ENCODE peak calls at places on chromosomes 16 and 17, in seven cellular contexts. Y is transverse colon; A is cardiac muscle cell; G is dorsolateral prefrontal cortex; D is lung; J is AG04450; N is CD8-positive, alpha-beta T cell. O is an unnamed sample.

GRCh38 chr17:38541281-38541680 is 64.5 kb downstream of the SRCIN1 start:
- DNase-seq in Y (no peak), A (no peak), G (peak), D (no peak), J (no peak), N (no peak), O (no peak)

GRCh38 chr16:89023151-89023551 is 46.1 kb upstream of the CBFA2T3 start:
- DNase-seq in Y (no peak), A (no peak), G (peak), D (no peak), J (no peak), N (no peak), O (no peak)

GRCh38 chr17:80195671-80196529 is 24.2 kb downstream of the SGSH start:
- DNase-seq in Y (no peak), A (peak), G (no peak), D (no peak), J (no peak), N (peak), O (no peak)

GRCh38 chr17:8851600-8851999 is 15.9 kb downstream of the PIK3R6 start:
- DNase-seq in Y (no peak), A (no peak), G (no peak), D (no peak), J (no peak), N (no peak), O (no peak)

GRCh38 chr16:85415196-85415988 is 197.7 kb upstream of the GSE1 start:
- DNase-seq in Y (peak), A (no peak), G (no peak), D (no peak), J (no peak), N (no peak), O (no peak)

GRCh38 chr16:70428178-70428998 is 10.5 kb downstream of the ST3GAL2 start:
- DNase-seq in Y (peak), A (peak), G (peak), D (peak), J (peak), N (no peak), O (peak)

GRCh38 chr17:13025687-13026086 is 7.9 kb upstream of the ELAC2 start:
- DNase-seq in Y (no peak), A (no peak), G (no peak), D (no peak), J (no peak), N (no peak), O (no peak)

GRCh38 chr16:10964039-10964890 is 19.9 kb downstream of the CLEC16A start:
- DNase-seq in Y (peak), A (peak), G (peak), D (peak), J (peak), N (peak), O (peak)

GRCh38 chr17:44792276-44792675 is 33.5 kb downstream of the ADAM11 start:
- DNase-seq in Y (no peak), A (no peak), G (no peak), D (no peak), J (peak), N (no peak), O (no peak)

GRCh38 chr17:38914741-38915638 is 10.4 kb upstream of the LASP1NB start:
- DNase-seq in Y (no peak), A (no peak), G (no peak), D (no peak), J (no peak), N (no peak), O (no peak)

GRCh38 chr17:16255481-16255901 is 38.5 kb downstream of the PIGL start:
- DNase-seq in Y (peak), A (peak), G (no peak), D (peak), J (no peak), N (no peak), O (peak)

DNA sequence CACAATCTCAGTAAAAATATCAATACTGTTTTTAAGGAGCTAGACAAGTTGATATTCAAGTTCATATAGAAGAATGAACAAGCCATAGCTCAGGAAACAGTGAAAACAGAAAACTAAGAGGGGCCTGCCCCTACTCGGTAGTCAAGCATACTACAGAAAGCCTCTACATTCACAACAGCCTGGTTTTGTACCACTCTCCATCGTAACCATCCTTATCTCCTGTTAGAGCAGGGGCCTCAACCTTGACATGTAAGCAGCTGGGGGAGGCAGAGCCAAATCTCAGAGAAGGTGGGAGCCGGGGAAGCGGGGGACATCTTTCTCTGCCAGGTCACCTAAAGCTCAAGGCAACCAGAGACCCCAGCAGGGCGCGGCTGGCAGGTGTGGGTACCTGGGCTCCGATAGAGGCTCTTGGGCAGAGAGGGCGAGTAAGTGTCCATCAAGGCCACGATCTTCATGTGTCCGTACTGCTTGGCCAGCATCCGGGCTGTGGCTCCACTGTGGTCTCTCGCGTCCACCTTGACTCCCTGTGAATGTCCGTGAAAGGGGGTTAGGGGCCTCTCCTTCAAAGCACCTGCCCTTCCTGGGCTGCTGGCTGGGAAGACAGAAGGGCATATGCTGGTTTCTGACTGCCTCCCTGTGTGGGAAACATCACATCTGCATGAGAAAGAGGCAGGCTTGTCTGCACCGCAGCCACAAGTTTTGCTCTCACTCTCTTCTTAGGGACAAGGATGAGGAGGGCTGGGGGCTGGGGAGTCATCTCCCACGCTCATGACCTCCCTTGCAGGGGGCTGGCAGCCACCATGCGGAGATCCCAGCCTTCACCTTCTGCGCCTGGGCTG is 20.2 kb downstream of the ANKS3 start:
- DNase-seq in Y (no peak), A (no peak), G (no peak), D (no peak), J (no peak), N (no peak), O (no peak)
- H3K27ac ChIP-seq in Y (no peak), A (no peak), G (no peak), D (no peak), J (no peak), N (no peak), O (no peak)

GRCh38 chr17:27960183-27960589 is 67.0 kb upstream of the LYRM9 start:
- DNase-seq in Y (no peak), A (no peak), G (no peak), D (no peak), J (no peak), N (no peak), O (no peak)

GRCh38 chr17:27959382-27959709 is 66.2 kb upstream of the LYRM9 start:
- DNase-seq in Y (no peak), A (no peak), G (no peak), D (no peak), J (no peak), N (no peak), O (no peak)

GRCh38 chr17:27954521-27955495 is 61.6 kb upstream of the LYRM9 start:
- DNase-seq in Y (no peak), A (no peak), G (no peak), D (no peak), J (no peak), N (no peak), O (no peak)

GRCh38 chr17:27956601-27957445 is 63.7 kb upstream of the LYRM9 start:
- DNase-seq in Y (no peak), A (peak), G (no peak), D (no peak), J (no peak), N (no peak), O (no peak)

GRCh38 chr17:27958708-27959381 is 65.7 kb upstream of the LYRM9 start:
- DNase-seq in Y (no peak), A (no peak), G (no peak), D (no peak), J (no peak), N (no peak), O (no peak)
- H3K27ac ChIP-seq in Y (no peak), A (no peak), G (no peak), D (no peak), J (no peak), N (no peak), O (no peak)

GRCh38 chr17:58788199-58788598 is 32.5 kb downstream of the PPM1E start:
- DNase-seq in Y (no peak), A (no peak), G (no peak), D (no peak), J (no peak), N (no peak), O (no peak)

GRCh38 chr17:58785097-58785496 is 29.4 kb downstream of the PPM1E start:
- DNase-seq in Y (no peak), A (no peak), G (no peak), D (no peak), J (no peak), N (no peak), O (no peak)

GRCh38 chr17:58789160-58789559 is 33.5 kb downstream of the PPM1E start:
- DNase-seq in Y (no peak), A (no peak), G (no peak), D (no peak), J (no peak), N (no peak), O (no peak)

GRCh38 chr17:58786586-58787295 is 31.1 kb downstream of the PPM1E start:
- DNase-seq in Y (no peak), A (no peak), G (no peak), D (no peak), J (peak), N (no peak), O (no peak)

DNA sequence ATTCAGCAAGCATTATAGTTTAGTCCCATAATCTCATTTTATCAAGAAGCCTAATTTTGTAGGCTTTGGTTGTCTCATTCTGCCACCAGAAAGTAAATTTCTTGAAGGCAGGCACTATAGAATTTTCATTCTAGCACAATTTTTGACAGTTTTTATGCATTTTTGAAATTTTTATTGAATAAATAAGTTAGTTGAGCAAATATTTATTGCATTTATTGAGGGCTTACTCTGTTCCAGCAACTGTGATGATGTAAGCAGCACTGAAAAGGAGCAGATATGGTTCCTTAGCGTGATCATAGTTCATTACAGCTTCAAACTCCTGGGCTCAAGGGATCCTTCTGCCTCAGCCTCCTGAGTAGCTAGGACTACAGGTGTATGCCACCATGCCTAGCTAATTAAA is 34.2 kb downstream of the PPM1E start:
- DNase-seq in Y (no peak), A (no peak), G (no peak), D (no peak), J (no peak), N (no peak), O (no peak)
- H3K27ac ChIP-seq in Y (no peak), A (no peak), G (no peak), D (no peak), J (no peak), N (no peak), O (no peak)

DNA sequence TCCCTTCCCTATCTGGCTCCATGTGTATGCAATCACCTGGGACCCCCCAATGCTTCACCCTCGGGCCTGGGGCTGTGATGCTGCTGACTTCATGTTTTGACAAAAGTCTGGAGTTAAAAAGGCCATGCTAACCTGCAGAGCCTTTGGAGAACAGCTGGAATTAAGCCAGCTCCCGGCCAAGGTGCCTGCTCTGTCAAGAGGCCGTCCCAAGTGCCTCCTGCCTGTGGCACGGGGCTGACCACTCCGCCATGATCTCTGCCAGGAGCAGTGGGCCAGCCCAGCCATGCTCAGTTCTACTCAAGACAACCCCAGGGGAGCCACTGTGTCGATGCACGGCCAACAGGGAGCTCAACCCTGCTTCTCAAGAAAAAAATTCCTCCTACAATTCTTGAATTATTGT is 93.6 kb downstream of the CCDC182 start:
- DNase-seq in Y (no peak), A (no peak), G (no peak), D (no peak), J (no peak), N (no peak), O (no peak)
- H3K27ac ChIP-seq in Y (no peak), A (no peak), G (no peak), D (no peak), J (no peak), N (no peak), O (no peak)

GRCh38 chr16:65406933-65407332 is 285.1 kb upstream of the CDH11 start:
- DNase-seq in Y (no peak), A (no peak), G (no peak), D (no peak), J (no peak), N (no peak), O (no peak)

GRCh38 chr16:65409505-65409904 is 287.6 kb upstream of the CDH11 start:
- DNase-seq in Y (no peak), A (no peak), G (no peak), D (no peak), J (no peak), N (no peak), O (no peak)

GRCh38 chr16:65410801-65411200 is 288.9 kb upstream of the CDH11 start:
- DNase-seq in Y (no peak), A (no peak), G (no peak), D (no peak), J (peak), N (no peak), O (no peak)

DNA sequence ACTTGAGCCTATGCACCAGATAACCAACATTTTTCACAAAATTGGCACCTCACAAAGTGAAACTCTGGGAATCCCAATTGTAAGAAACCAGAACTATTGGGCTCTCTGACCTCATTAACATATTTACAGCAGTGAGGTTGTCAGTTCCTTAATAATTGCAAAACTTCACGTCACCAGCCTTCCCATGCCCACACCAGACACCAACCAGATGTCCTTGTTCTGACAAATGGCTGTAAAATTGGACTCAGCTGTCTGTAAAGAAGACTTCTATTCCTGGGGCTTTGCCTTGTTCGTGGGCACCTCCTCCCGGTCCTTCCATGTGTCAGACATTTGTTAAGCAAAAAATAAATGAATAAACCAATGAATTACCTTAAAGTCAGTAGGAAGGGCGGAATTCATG is 284.2 kb upstream of the CDH11 start:
- DNase-seq in Y (no peak), A (no peak), G (no peak), D (no peak), J (no peak), N (no peak), O (no peak)
- H3K27ac ChIP-seq in Y (no peak), A (no peak), G (no peak), D (no peak), J (no peak), N (no peak), O (no peak)

GRCh38 chr16:58226790-58227189 is 28.9 kb upstream of the CSNK2A2 start:
- DNase-seq in Y (no peak), A (no peak), G (no peak), D (no peak), J (no peak), N (no peak), O (no peak)
- H3K27ac ChIP-seq in Y (no peak), A (no peak), G (no peak), D (no peak), J (no peak), N (no peak), O (no peak)